ENCODE peak calls at places on chromosome X, in four cellular contexts. M, X, Q and A are unnamed samples.

GRCh38 chrX:17740137-17741122 is 3.1 kb downstream of the SCML1 start:
- DNase-seq in M (no peak), X (no peak), Q (no peak), A (no peak)

GRCh38 chrX:38916801-38917200 is 115.5 kb downstream of the MID1IP1 start:
- DNase-seq in X (no peak), M (no peak), Q (no peak), A (no peak)

GRCh38 chrX:47625365-47625764 is 4.4 kb downstream of the CFP start:
- DNase-seq in X (no peak), Q (no peak), M (no peak), A (no peak)

GRCh38 chrX:151009582-151009981 is 26.4 kb downstream of the HMGB3 start:
- DNase-seq in Q (no peak), M (no peak), X (no peak), A (no peak)

GRCh38 chrX:69988955-69989394 is 60.8 kb downstream of the AWAT2 start:
- DNase-seq in Q (no peak), M (no peak), X (no peak), A (no peak)

GRCh38 chrX:44785652-44786051 is 58.2 kb upstream of the DUSP21 start:
- DNase-seq in X (no peak), Q (no peak), M (no peak), A (no peak)

GRCh38 chrX:94831364-94831763 is 1157.4 kb downstream of the FAM133A start:
- DNase-seq in X (no peak), Q (peak), M (no peak), A (no peak)

GRCh38 chrX:107448625-107449468 is 605 bp upstream of the FRMPD3 start:
- DNase-seq in M (no peak), X (no peak), Q (peak), A (no peak)

GRCh38 chrX:17547658-17548057 is 172.7 kb downstream of the NHS start:
- DNase-seq in M (peak), X (no peak), Q (peak), A (no peak)

GRCh38 chrX:11064851-11065600 is 46.1 kb upstream of the HCCS start:
- DNase-seq in Q (no peak), M (no peak), X (no peak), A (no peak)

GRCh38 chrX:50211510-50211909 is 6.9 kb downstream of the CCNB3 start:
- DNase-seq in X (no peak), M (no peak), Q (peak), A (no peak)

GRCh38 chrX:103250977-103251376 is 4.0 kb downstream of the TCEAL8 start:
- DNase-seq in Q (no peak), M (no peak), X (no peak), A (no peak)

GRCh38 chrX:38806875-38807601 is 5.8 kb downstream of the MID1IP1 start:
- DNase-seq in X (no peak), Q (peak), M (no peak), A (no peak)

GRCh38 chrX:15566244-15566643 is 34.5 kb downstream of the ACE2 start:
- DNase-seq in X (no peak), M (no peak), Q (no peak), A (no peak)

GRCh38 chrX:65647801-65648200 is 19.7 kb upstream of the MSN start:
- DNase-seq in Q (no peak), M (no peak), X (no peak), A (no peak)

GRCh38 chrX:135484636-135485289 is 35.7 kb upstream of the INTS6L start:
- DNase-seq in M (no peak), Q (peak), X (no peak), A (no peak)

GRCh38 chrX:154374361-154375155 is at the start of gene FLNA:
- DNase-seq in M (peak), X (no peak), Q (peak), A (no peak)

GRCh38 chrX:30657542-30658238 is 4.5 kb downstream of the GK start:
- DNase-seq in Q (no peak), X (no peak), M (no peak), A (no peak)

GRCh38 chrX:10447577-10448214 is 172.7 kb downstream of the MID1 start:
- DNase-seq in M (no peak), X (no peak), Q (no peak), A (no peak)

GRCh38 chrX:129039176-129039575 is 484.1 kb downstream of the SMARCA1 start:
- DNase-seq in M (no peak), Q (no peak), X (no peak), A (no peak)